ENCODE peak calls at places on chromosome 10, in nine cellular contexts. J, I, N, V, U, S, O, K and P are unnamed samples.

GRCh38 chr10:101489355-101489754 is 98.7 kb downstream of the POLL start:
- DNase-seq in I (no peak), V (no peak), O (no peak), N (peak; percentile 21), J (no peak), K (peak; percentile 3), S (no peak), U (no peak), P (no peak)

GRCh38 chr10:29130190-29130673 is 158.6 kb upstream of the LYZL1 start:
- DNase-seq in U (no peak), J (no peak), N (peak; percentile 35), V (no peak), I (no peak), K (peak; percentile 29), O (no peak), S (peak; percentile 66), P (no peak)

GRCh38 chr10:13340068-13340467 is 8.0 kb downstream of the SEPHS1 start:
- DNase-seq in V (no peak), U (no peak), S (no peak), I (no peak), O (no peak), J (no peak), N (no peak), K (no peak), P (no peak)

GRCh38 chr10:33335800-33336605 is 1.5 kb upstream of the NRP1 start:
- DNase-seq in N (peak; percentile 50), J (peak; percentile 56), V (peak; percentile 36), O (no peak), K (peak; percentile 79), I (peak; percentile 81), S (peak; percentile 70), U (peak; percentile 22), P (no peak)

GRCh38 chr10:30178565-30178964 is 119.2 kb upstream of the JCAD start:
- DNase-seq in K (peak; percentile 94), N (no peak), S (no peak), U (no peak), O (no peak), J (no peak), I (no peak), V (no peak), P (no peak)

GRCh38 chr10:6408799-6409198 is 171.3 kb downstream of the PRKCQ start:
- DNase-seq in U (no peak), K (no peak), N (no peak), I (no peak), S (no peak), J (no peak), V (no peak), O (no peak), P (no peak)

GRCh38 chr10:102878629-102879028 is 9.4 kb downstream of the AS3MT start:
- DNase-seq in V (no peak), K (no peak), U (no peak), N (no peak), S (no peak), I (no peak), J (no peak), O (no peak), P (no peak)

GRCh38 chr10:126670886-126671285 is 393 bp upstream of the C10orf90 start:
- DNase-seq in N (no peak), J (no peak), K (no peak), I (no peak), S (no peak), V (no peak), O (no peak), U (no peak), P (no peak)

GRCh38 chr10:71735709-71736569 is 16.4 kb upstream of the C10orf105 start:
- DNase-seq in I (no peak), O (no peak), K (no peak), U (no peak), S (no peak), J (no peak), N (no peak), V (no peak), P (peak; percentile 48)

GRCh38 chr10:29113251-29113945 is 175.5 kb upstream of the LYZL1 start:
- DNase-seq in S (peak; percentile 16), N (no peak), K (no peak), U (no peak), O (no peak), J (no peak), V (no peak), I (no peak), P (no peak)

GRCh38 chr10:100009793-100010676 is at the start of gene DNMBP:
- DNase-seq in V (peak; percentile 84), I (peak; percentile 88), J (peak; percentile 78), S (peak; percentile 93), O (peak; percentile 21), K (peak; percentile 78), N (peak; percentile 95), U (peak; percentile 78), P (peak; percentile 68)
- TF ChIP-seq CTCF in V (peak; percentile 64), I (peak; percentile 58), J (peak; percentile 95), S (peak; percentile 68), O (peak; percentile 52), K (peak; percentile 16), N (peak; percentile 88), U (peak; percentile 70), P (peak; percentile 60)

GRCh38 chr10:119209736-119210355 is 2.5 kb downstream of the GRK5 start:
- DNase-seq in J (no peak), N (no peak), S (no peak), U (no peak), O (no peak), I (no peak), V (no peak), K (peak; percentile 42), P (no peak)
- TF ChIP-seq CTCF in J (no peak), N (peak; percentile 55), S (no peak), U (no peak), O (no peak), I (peak; percentile 0), V (no peak), K (no peak), P (peak; percentile 52)

GRCh38 chr10:122343936-122344335 is 30.6 kb upstream of the PLEKHA1 start:
- DNase-seq in S (no peak), N (no peak), J (no peak), O (no peak), V (no peak), U (no peak), I (no peak), K (no peak), P (no peak)
- TF ChIP-seq CTCF in S (no peak), N (no peak), J (no peak), O (no peak), V (no peak), U (no peak), I (no peak), K (no peak), P (no peak)

DNA sequence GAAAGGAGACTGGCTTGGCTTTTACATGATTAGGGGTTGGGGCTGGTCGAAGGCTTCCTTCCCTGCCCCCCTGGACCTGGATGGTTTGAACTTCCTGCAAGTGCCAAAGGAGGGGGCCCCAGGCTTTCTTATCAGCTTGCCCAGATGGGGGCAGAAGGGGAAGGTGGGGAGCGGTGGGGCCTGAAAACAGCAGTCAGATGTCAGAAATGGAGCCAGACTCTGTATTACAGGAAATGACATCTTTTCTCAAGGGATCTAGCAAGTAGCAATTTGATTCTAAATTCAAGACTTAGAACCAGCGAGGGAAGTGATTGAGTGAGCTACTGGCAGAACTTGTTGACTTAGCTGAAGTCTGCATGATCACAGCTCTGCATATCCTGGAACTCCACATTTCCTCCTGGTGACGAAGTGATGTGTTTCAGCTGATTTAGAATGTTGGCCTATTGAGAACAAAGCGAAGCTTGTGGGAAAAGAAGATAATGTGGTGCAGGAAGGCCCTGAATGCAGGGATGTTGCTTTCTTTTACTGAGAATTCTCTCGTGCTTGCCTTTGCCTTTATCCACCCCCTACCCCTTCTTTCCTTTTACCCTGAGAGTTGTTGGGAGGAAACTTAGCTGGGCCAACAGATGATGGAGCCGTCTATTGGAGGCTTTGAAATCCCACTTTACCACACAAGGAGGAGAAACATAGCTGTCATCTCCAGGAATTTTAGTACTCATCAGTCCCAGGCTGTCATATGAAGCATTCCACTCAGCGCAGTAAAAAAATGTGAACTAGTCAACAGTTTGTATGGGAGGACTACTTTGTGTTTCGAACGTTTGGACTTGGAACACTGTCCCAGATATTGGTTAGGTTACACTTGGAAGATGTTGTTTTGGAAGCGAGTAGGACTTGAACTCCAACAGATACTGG is 43.2 kb downstream of the CCNY start:
- DNase-seq in N (no peak), S (peak; percentile 67), O (no peak), J (peak; percentile 48), V (peak; percentile 34), I (peak; percentile 48), K (peak; percentile 56), U (no peak), P (no peak)
- TF ChIP-seq CTCF in N (no peak), S (peak; percentile 50), O (peak; percentile 13), J (no peak), V (no peak), I (peak; percentile 25), K (no peak), U (no peak), P (no peak)